ENCODE peak calls at places on chromosome 11, in four cellular contexts. M, S, F and U are unnamed samples.

GRCh38 chr11:94593030-94593429 is 25.9 kb downstream of the PIWIL4 start:
- DNase-seq in M (peak), S (no peak), F (no peak), U (no peak)

GRCh38 chr11:105244157-105244820 is 104.7 kb upstream of the CARD18 start:
- DNase-seq in M (peak), S (no peak), F (no peak), U (no peak)

GRCh38 chr11:76526878-76527277 is 82.1 kb downstream of the EMSY start:
- DNase-seq in M (no peak), S (peak), F (no peak), U (no peak)

GRCh38 chr11:4569075-4569474 is 12.5 kb upstream of the OR52I2 start:
- DNase-seq in M (no peak), S (no peak), F (no peak), U (no peak)

GRCh38 chr11:126484266-126484665 is 128.8 kb downstream of the ST3GAL4 start:
- DNase-seq in M (peak), S (no peak), F (no peak), U (no peak)

GRCh38 chr11:61370349-61371005 is 8.3 kb downstream of the TMEM138 start:
- DNase-seq in M (peak), S (no peak), F (no peak), U (no peak)

GRCh38 chr11:24453129-24453723 is 43.6 kb upstream of the LUZP2 start:
- DNase-seq in M (peak), S (peak), F (no peak), U (no peak)

GRCh38 chr11:130323452-130324448 is 9.0 kb upstream of the ZBTB44 start:
- DNase-seq in M (peak), S (no peak), F (no peak), U (no peak)

GRCh38 chr11:128927108-128927461 is 15.6 kb downstream of the TP53AIP1 start:
- DNase-seq in M (no peak), S (no peak), F (no peak), U (no peak)

GRCh38 chr11:129979046-129979605 is 23.5 kb downstream of the PRDM10 start:
- DNase-seq in M (no peak), S (no peak), F (no peak), U (no peak)

GRCh38 chr11:128497057-128497957 is 90.1 kb downstream of the ETS1 start:
- DNase-seq in M (peak), S (peak), F (no peak), U (peak)

GRCh38 chr11:20596629-20597129 is 2.7 kb upstream of the SLC6A5 start:
- DNase-seq in M (no peak), S (peak), F (no peak), U (peak)

GRCh38 chr11:44380009-44380313 is 70.0 kb upstream of the ALX4 start:
- DNase-seq in M (no peak), S (no peak), F (no peak), U (no peak)

GRCh38 chr11:26947379-26947844 is 46.5 kb upstream of the FIBIN start:
- DNase-seq in M (peak), S (no peak), F (no peak), U (no peak)

GRCh38 chr11:520428-521178 is 13.6 kb upstream of the RNH1 start:
- DNase-seq in M (no peak), S (no peak), F (peak), U (peak)

GRCh38 chr11:67522844-67523555 is at the start of gene CABP2:
- DNase-seq in M (no peak), S (no peak), F (no peak), U (no peak)
- H3K23ac ChIP-seq in M (no peak), S (no peak), F (no peak), U (no peak)

GRCh38 chr11:35349897-35350296 is 69.5 kb downstream of the SLC1A2 start:
- DNase-seq in M (no peak), S (no peak), F (no peak), U (no peak)

GRCh38 chr11:35355102-35355749 is 64.1 kb downstream of the SLC1A2 start:
- DNase-seq in M (no peak), S (no peak), F (no peak), U (no peak)

GRCh38 chr11:35354644-35355043 is 64.7 kb downstream of the SLC1A2 start:
- DNase-seq in M (peak), S (no peak), F (no peak), U (no peak)

GRCh38 chr11:35348898-35349687 is 70.3 kb downstream of the SLC1A2 start:
- DNase-seq in M (no peak), S (no peak), F (no peak), U (no peak)

DNA sequence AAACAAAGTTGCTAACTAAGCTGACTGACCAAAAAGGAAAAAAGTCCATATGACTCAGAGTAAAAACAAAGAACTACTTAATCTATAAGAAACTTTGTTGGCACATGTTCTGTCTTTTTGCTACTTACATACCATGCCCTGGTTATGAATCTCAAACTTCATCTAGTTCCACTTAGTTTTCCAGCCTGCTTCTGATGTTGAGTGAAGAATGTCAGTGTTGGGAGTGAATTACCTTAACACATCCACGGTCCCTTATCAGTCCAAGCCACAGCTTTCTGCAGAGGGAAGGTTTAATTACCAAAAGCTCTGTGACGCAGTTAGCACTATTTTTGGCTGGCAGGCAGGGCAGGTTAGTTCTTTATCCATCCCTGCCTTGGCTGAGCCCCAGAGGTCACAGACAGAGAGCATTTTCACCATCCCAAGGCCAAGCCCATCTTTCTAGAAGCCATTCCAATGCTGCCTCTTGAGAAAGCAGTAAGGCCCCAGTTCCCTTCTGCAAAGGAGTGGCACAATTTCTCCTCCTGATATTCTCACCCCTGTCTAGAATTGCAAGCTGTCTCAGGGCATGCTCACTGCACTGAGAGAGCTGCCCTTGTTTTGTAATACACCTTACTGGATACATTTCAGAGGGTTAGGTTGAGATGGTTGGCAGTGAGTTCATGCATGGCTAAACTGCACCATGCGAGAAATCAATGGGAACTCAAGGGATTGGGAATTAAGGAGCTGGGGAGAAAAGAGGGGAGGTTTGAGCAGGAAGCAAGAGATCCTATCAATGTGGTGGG is 67.1 kb downstream of the SLC1A2 start:
- DNase-seq in M (peak), S (no peak), F (no peak), U (no peak)
- H4K5ac ChIP-seq in M (peak), S (no peak), F (no peak), U (no peak)

GRCh38 chr11:64260147-64260708 is 8.9 kb downstream of the PLCB3 start:
- DNase-seq in M (no peak), S (no peak), F (no peak), U (no peak)

GRCh38 chr11:64263021-64263946 is 12.0 kb downstream of the PLCB3 start:
- DNase-seq in M (peak), S (peak), F (no peak), U (peak)

GRCh38 chr11:64259533-64260067 is 8.3 kb downstream of the PLCB3 start:
- DNase-seq in M (no peak), S (no peak), F (no peak), U (no peak)

GRCh38 chr11:64262271-64263002 is 11.1 kb downstream of the PLCB3 start:
- DNase-seq in M (no peak), S (no peak), F (no peak), U (no peak)

GRCh38 chr11:64261556-64262080 is 10.3 kb downstream of the PLCB3 start:
- DNase-seq in M (no peak), S (no peak), F (no peak), U (no peak)
- H3K23ac ChIP-seq in M (no peak), S (no peak), F (no peak), U (no peak)

GRCh38 chr11:100704176-100704575 is 17.1 kb downstream of the ARHGAP42 start:
- DNase-seq in M (no peak), S (no peak), F (no peak), U (no peak)
- H4K5ac ChIP-seq in M (peak), S (no peak), F (no peak), U (no peak)

DNA sequence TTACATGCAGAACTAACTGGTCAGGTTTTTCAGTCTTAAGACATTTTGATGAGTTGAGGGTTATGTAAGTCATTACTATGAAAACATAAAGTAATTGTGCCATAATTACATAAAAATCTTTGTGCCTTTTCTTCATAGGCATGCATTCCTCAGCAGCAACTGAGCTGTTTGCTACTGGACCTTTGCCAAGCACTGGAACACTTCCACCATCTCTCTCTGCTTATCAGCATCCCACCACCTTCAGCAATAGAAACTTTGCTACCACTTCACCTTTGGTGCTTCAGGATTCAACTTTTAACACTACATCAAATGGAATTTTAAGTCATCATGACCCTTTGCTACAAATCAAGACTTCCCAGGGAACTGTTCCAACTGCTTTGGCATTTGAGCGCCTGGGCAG is 39.0 kb downstream of the QSER1 start:
- DNase-seq in M (peak), S (no peak), F (no peak), U (no peak)
- H3K23ac ChIP-seq in M (no peak), S (no peak), F (no peak), U (no peak)

GRCh38 chr11:74084796-74085541 is 76.1 kb upstream of the UCP3 start:
- DNase-seq in M (peak), S (no peak), F (no peak), U (no peak)

GRCh38 chr11:74090701-74091100 is 80.1 kb downstream of the C2CD3 start:
- DNase-seq in M (peak), S (peak), F (no peak), U (no peak)

GRCh38 chr11:74081428-74081827 is 72.5 kb upstream of the UCP3 start:
- DNase-seq in M (no peak), S (no peak), F (no peak), U (no peak)

GRCh38 chr11:74085542-74085892 is 76.6 kb upstream of the UCP3 start:
- DNase-seq in M (peak), S (no peak), F (no peak), U (no peak)

GRCh38 chr11:74086242-74086884 is 77.5 kb upstream of the UCP3 start:
- DNase-seq in M (no peak), S (no peak), F (no peak), U (no peak)
- H4K5ac ChIP-seq in M (no peak), S (no peak), F (no peak), U (no peak)

GRCh38 chr11:35016939-35017338 is 100.5 kb downstream of the PDHX start:
- DNase-seq in M (peak), S (no peak), F (no peak), U (no peak)
- H3K23ac ChIP-seq in M (no peak), S (no peak), F (no peak), U (no peak)